ENCODE peak calls at places on chromosomes 11 and 22, in five cellular contexts. A is left ventricle myocardium inferior, F is lower lobe of right lung, T is fibroblast of lung, I is epithelial cell of esophagus. L is an unnamed sample.

GRCh38 chr11:42762348-42762747 is 549.4 kb upstream of the API5 start:
- DNase-seq in A (no peak), F (no peak), T (no peak), I (no peak), L (no peak)

GRCh38 chr11:26418391-26418790 is 86.5 kb downstream of the ANO3 start:
- DNase-seq in A (no peak), F (no peak), T (no peak), I (no peak), L (no peak)

GRCh38 chr11:64021742-64022067 is 14.0 kb upstream of the FLRT1 start:
- DNase-seq in A (peak), F (no peak), T (no peak), I (peak), L (peak)

GRCh38 chr11:118229274-118229847 is 4.5 kb upstream of the JAML start:
- DNase-seq in A (no peak), F (no peak), T (peak), I (no peak), L (no peak)

GRCh38 chr22:43310311-43310710 is 32.9 kb downstream of the SCUBE1 start:
- DNase-seq in A (no peak), F (no peak), T (no peak), I (no peak), L (no peak)

GRCh38 chr22:48135641-48136040 is 1373.2 kb downstream of the TBC1D22A start:
- DNase-seq in A (no peak), F (no peak), T (no peak), I (no peak), L (no peak)

GRCh38 chr22:38120359-38121110 is 10.1 kb upstream of the BAIAP2L2 start:
- DNase-seq in A (no peak), F (peak), T (no peak), I (peak), L (no peak)

GRCh38 chr11:16896716-16897115 is 117.5 kb downstream of the PLEKHA7 start:
- DNase-seq in A (no peak), F (no peak), T (no peak), I (no peak), L (no peak)

GRCh38 chr22:44550666-44551491 is 52.8 kb upstream of the RTL6 start:
- DNase-seq in A (peak), F (peak), T (peak), I (peak), L (no peak)

GRCh38 chr11:115672999-115673411 is 168.8 kb upstream of the CADM1 start:
- DNase-seq in A (peak), F (no peak), T (peak), I (no peak), L (no peak)

GRCh38 chr22:35467788-35468187 is 67.8 kb downstream of the MCM5 start:
- DNase-seq in A (peak), F (peak), T (peak), I (no peak), L (no peak)

GRCh38 chr22:20654343-20655208 is 119.3 kb upstream of the SERPIND1 start:
- DNase-seq in A (no peak), F (peak), T (no peak), I (no peak), L (no peak)

GRCh38 chr11:61828379-61828628 is 204 bp downstream of the FADS2 start:
- DNase-seq in A (no peak), F (no peak), T (no peak), I (no peak), L (no peak)

GRCh38 chr11:61829806-61830205 is 1.7 kb downstream of the FADS2 start:
- DNase-seq in A (no peak), F (no peak), T (no peak), I (no peak), L (no peak)

GRCh38 chr11:61826930-61827572 is 1.0 kb upstream of the FADS2 start:
- DNase-seq in A (no peak), F (peak), T (no peak), I (no peak), L (no peak)

GRCh38 chr11:61828629-61829407 is 718 bp downstream of the FADS2 start:
- DNase-seq in A (peak), F (peak), T (peak), I (peak), L (no peak)

DNA sequence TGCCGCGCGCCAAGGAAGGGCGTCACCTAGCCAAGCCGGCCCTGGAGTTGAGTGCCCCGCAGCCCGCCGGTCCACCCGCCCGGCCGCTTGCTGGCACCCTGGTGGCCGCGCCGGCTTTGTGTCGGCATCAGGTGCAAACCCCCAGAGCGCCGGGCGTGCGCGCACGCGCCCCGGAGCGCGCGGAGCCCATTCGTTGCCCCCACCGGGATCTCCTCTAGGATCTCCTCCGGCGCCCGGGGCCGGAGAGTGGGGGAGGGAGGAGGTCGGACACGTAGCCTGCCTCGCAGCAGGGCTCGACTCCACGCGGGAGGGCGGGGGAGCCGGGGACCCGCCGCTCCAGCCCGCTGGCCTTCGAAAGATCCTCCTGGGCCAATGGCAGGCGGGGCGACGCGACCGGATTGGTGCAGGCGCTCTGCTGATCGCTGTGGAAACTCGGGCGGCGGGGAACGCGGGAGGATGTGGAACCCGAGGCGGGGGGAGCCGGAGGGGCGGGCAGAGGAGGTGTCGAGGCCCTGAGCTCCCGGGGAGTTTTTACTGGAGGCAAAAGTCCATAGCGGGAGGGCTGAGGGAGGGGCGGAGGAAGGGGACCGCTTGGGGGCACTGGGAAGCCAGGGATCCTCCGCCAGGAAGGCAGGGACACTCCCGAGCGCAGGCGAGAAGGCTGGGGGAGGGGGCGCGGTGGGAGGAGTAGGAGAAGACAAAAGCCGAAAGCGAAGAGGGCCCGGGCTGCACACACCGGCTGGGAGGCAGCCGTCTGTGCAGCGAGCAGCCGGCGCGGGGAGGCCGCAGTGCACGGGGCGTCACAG is at the start of gene FADS2:
- DNase-seq in A (peak), F (peak), T (peak), I (peak), L (peak)
- TF ChIP-seq CTCF in A (peak), F (no peak), T (no peak), I (no peak), L (peak)

DNA sequence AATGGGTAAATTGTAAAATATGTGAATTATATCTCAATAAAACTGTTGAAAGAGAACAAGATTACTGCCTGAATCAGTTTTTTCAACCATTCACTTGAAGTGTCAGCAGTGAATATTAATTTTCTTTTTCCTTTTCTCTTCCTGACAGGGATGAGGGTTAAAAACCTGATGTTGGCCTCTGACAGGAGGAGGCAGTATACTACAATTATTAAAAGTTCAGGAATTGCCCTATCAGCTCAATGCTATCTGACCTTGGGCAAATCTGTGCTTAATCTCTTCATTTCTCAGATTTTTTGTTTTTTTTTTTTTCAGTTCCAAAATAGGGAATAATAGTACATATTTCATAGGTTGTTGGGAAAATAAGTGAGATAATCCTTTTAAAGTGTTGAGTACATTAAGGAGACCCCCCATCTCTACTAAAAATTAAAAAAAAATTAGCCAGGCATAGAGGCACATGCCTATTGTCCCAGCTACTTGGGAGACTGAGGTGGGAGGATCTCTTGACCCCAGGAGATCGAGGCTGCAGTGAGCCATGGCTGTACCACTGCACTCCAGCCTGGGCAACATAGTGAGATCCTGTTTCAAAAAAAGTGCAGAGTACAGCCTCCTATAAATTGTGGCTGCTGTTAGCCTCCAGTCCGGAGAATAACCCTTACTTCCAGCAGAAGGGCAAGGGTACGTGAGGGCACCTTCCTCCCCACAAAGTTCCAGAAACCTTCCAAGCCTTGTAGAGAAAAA is 48.8 kb downstream of the TRIM44 start:
- DNase-seq in A (no peak), F (no peak), T (no peak), I (peak), L (no peak)
- TF ChIP-seq CTCF in A (peak), F (no peak), T (peak), I (peak), L (peak)

GRCh38 chr11:59112494-59112893 is 5.5 kb downstream of the FAM111B start:
- DNase-seq in A (no peak), F (no peak), T (peak), I (no peak), L (peak)

GRCh38 chr11:59102259-59102765 is 4.7 kb upstream of the FAM111B start:
- DNase-seq in A (peak), F (peak), T (peak), I (peak), L (no peak)

DNA sequence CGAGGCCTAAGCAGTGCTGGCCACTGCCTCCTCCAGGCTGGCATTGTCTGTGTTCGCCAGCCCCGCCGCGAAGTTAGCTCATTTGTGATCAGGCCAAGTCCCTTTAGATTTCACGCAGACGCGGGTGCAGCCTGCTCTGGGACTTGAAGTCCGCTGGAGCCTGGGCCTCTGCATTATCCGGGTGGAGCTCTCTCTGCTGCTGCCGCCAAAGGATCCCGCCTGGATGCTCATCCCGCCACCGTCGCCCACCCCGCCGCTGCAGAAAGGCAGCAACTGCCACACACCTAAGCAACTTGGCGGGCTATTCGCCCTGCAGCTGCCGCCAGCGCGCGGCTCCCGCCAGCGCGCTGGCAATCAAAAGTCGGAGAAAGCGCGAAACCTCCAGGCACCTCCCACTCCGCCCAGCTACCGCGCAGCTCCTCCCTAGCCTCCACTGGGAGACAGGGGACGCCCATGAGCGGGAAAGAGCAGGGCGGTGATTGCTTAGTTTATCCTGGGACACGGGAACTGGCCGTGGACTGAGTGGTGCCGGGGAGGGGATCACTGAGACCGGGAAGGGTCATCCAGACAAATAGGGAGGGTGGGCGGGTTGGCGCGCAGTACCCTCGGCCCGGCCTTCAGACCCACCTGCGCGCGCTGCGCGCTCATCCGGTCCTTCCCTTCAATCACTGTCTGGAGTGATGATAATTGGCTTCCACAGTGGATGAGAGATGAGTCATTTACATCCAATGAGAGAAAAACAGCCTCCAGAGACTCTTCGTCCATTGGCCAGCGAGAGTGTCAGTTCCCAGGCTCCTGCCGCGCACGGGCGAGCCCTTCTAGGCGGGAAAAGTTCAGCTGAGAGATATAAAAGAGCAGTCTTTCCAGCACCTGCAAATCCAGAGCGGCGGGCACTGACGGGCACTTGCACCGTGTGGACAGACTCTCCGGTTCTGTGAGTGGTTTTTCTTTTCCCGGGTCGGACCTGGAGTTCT is at the start of gene FAM111B:
- DNase-seq in A (peak), F (peak), T (peak), I (peak), L (peak)
- TF ChIP-seq CTCF in A (peak), F (no peak), T (peak), I (peak), L (peak)

DNA sequence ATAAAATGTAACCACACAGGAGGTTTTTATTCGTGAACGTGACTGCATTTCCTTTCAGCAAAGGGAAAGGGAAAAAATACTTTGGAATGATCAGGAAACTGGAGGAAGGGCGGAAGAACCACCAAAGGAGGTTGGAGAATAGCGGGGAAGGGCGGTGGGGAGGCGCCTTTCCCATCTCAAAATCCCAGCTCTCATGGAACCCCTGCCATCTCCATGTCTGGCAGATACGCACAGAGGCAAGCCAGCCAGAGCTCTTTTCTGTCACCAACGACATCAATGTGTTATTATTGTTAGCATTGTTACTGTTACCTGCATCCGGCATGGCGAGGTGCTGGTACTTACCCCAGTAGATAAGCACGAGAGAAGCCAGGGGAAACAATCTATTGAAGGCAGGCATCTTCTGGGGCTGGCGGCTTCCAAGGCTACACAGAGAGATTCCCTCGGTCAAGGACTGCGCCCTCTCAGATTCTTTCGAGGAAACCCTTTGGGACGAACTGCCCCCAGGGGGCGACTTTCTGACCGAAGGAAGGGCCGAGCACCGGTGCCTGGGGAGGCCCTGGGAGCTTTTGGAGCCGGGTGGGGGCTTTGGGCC is 923 bp downstream of the SCN3B start:
- DNase-seq in A (no peak), F (no peak), T (no peak), I (peak), L (no peak)
- TF ChIP-seq CTCF in A (no peak), F (no peak), T (no peak), I (no peak), L (peak)

DNA sequence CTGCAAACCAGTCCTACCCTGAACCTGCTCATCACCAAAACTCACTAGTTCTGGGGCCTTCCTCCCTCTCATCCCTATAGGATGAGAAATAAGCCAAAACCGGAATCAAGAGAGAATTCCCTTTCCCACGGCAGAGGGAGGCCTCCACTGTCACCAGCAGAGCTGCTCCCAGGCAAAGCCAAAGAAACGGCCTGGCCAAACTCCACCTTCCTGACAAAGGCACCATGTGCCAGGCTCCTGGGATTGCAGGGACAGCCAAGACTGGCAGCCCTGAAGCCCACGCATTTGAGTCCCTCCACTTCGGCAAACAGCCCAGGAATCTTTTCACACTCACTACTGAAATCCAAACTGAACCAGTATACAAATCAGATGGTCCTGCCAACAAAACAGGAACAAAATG is 6.2 kb downstream of the SMCO4 start:
- DNase-seq in A (peak), F (no peak), T (no peak), I (no peak), L (no peak)
- TF ChIP-seq CTCF in A (no peak), F (no peak), T (no peak), I (no peak), L (no peak)

GRCh38 chr11:48105096-48105990 is 111.3 kb upstream of the OR4B1 start:
- DNase-seq in A (no peak), F (no peak), T (no peak), I (no peak), L (no peak)
- TF ChIP-seq CTCF in A (no peak), F (no peak), T (no peak), I (no peak), L (no peak)